ENCODE peak calls at places on chromosome 15, in ten cellular contexts. One of them, this sample, is unnamed.

GRCh38 chr15:74402873-74403589 is 30.7 kb downstream of the SEMA7A start:
- DNase-seq in prostate gland: no peak
- DNase-seq in CD8-positive, alpha-beta memory T cell: peak
- DNase-seq in esophagus squamous epithelium: no peak
- DNase-seq in kidney epithelial cell: no peak
- DNase-seq in GM23338: no peak
- DNase-seq in GM12878: peak
- DNase-seq in naive thymus-derived CD4-positive, alpha-beta T cell: peak
- DNase-seq in choroid plexus epithelial cell: no peak
- DNase-seq in stomach: peak
- DNase-seq in this sample: no peak

GRCh38 chr15:34437687-34438086 is at the start of gene GOLGA8A:
- DNase-seq in choroid plexus epithelial cell: peak
- DNase-seq in esophagus squamous epithelium: no peak
- DNase-seq in CD8-positive, alpha-beta memory T cell: peak
- DNase-seq in prostate gland: peak
- DNase-seq in kidney epithelial cell: peak
- DNase-seq in GM12878: peak
- DNase-seq in GM23338: peak
- DNase-seq in naive thymus-derived CD4-positive, alpha-beta T cell: no peak
- DNase-seq in stomach: peak
- DNase-seq in this sample: peak

GRCh38 chr15:35784745-35785144 is 238.8 kb upstream of the DPH6 start:
- DNase-seq in choroid plexus epithelial cell: peak
- DNase-seq in GM12878: no peak
- DNase-seq in GM23338: peak
- DNase-seq in kidney epithelial cell: no peak
- DNase-seq in naive thymus-derived CD4-positive, alpha-beta T cell: no peak
- DNase-seq in CD8-positive, alpha-beta memory T cell: no peak
- DNase-seq in prostate gland: no peak
- DNase-seq in esophagus squamous epithelium: no peak
- DNase-seq in stomach: no peak
- DNase-seq in this sample: no peak

GRCh38 chr15:96574766-96575165 is 244.3 kb downstream of the NR2F2 start:
- DNase-seq in choroid plexus epithelial cell: no peak
- DNase-seq in kidney epithelial cell: no peak
- DNase-seq in GM23338: no peak
- DNase-seq in prostate gland: no peak
- DNase-seq in CD8-positive, alpha-beta memory T cell: no peak
- DNase-seq in stomach: no peak
- DNase-seq in esophagus squamous epithelium: no peak
- DNase-seq in naive thymus-derived CD4-positive, alpha-beta T cell: no peak
- DNase-seq in GM12878: no peak
- DNase-seq in this sample: no peak

GRCh38 chr15:97961067-97961954 is 808 bp downstream of the ARRDC4 start:
- DNase-seq in GM23338: peak
- DNase-seq in choroid plexus epithelial cell: no peak
- DNase-seq in stomach: peak
- DNase-seq in naive thymus-derived CD4-positive, alpha-beta T cell: no peak
- DNase-seq in kidney epithelial cell: no peak
- DNase-seq in CD8-positive, alpha-beta memory T cell: no peak
- DNase-seq in prostate gland: peak
- DNase-seq in GM12878: no peak
- DNase-seq in esophagus squamous epithelium: no peak
- DNase-seq in this sample: peak

GRCh38 chr15:87949934-87950298 is 306.6 kb downstream of the NTRK3 start:
- DNase-seq in GM12878: no peak
- DNase-seq in choroid plexus epithelial cell: no peak
- DNase-seq in naive thymus-derived CD4-positive, alpha-beta T cell: no peak
- DNase-seq in CD8-positive, alpha-beta memory T cell: no peak
- DNase-seq in kidney epithelial cell: no peak
- DNase-seq in GM23338: no peak
- DNase-seq in prostate gland: no peak
- DNase-seq in stomach: no peak
- DNase-seq in esophagus squamous epithelium: no peak
- DNase-seq in this sample: no peak

GRCh38 chr15:63178034-63178433 is 11.4 kb upstream of the RAB8B start:
- DNase-seq in CD8-positive, alpha-beta memory T cell: no peak
- DNase-seq in GM23338: no peak
- DNase-seq in kidney epithelial cell: no peak
- DNase-seq in choroid plexus epithelial cell: no peak
- DNase-seq in esophagus squamous epithelium: no peak
- DNase-seq in stomach: no peak
- DNase-seq in prostate gland: no peak
- DNase-seq in naive thymus-derived CD4-positive, alpha-beta T cell: no peak
- DNase-seq in GM12878: no peak
- DNase-seq in this sample: no peak

GRCh38 chr15:74317820-74318375 is 49.5 kb downstream of the CYP11A1 start:
- DNase-seq in choroid plexus epithelial cell: peak
- DNase-seq in GM12878: no peak
- DNase-seq in GM23338: no peak
- DNase-seq in esophagus squamous epithelium: no peak
- DNase-seq in prostate gland: no peak
- DNase-seq in stomach: no peak
- DNase-seq in naive thymus-derived CD4-positive, alpha-beta T cell: no peak
- DNase-seq in CD8-positive, alpha-beta memory T cell: no peak
- DNase-seq in kidney epithelial cell: peak
- DNase-seq in this sample: peak

GRCh38 chr15:80442728-80443403 is 38.7 kb downstream of the ARNT2 start:
- DNase-seq in prostate gland: no peak
- DNase-seq in choroid plexus epithelial cell: no peak
- DNase-seq in stomach: no peak
- DNase-seq in GM12878: no peak
- DNase-seq in CD8-positive, alpha-beta memory T cell: no peak
- DNase-seq in kidney epithelial cell: no peak
- DNase-seq in naive thymus-derived CD4-positive, alpha-beta T cell: no peak
- DNase-seq in GM23338: no peak
- DNase-seq in esophagus squamous epithelium: no peak
- DNase-seq in this sample: no peak

GRCh38 chr15:47027322-47027946 is 689.9 kb upstream of the SEMA6D start:
- DNase-seq in GM23338: peak
- DNase-seq in CD8-positive, alpha-beta memory T cell: no peak
- DNase-seq in naive thymus-derived CD4-positive, alpha-beta T cell: no peak
- DNase-seq in esophagus squamous epithelium: no peak
- DNase-seq in prostate gland: no peak
- DNase-seq in GM12878: no peak
- DNase-seq in stomach: no peak
- DNase-seq in kidney epithelial cell: no peak
- DNase-seq in choroid plexus epithelial cell: no peak
- DNase-seq in this sample: no peak

GRCh38 chr15:31470756-31471155 is 144.1 kb downstream of the KLF13 start:
- DNase-seq in GM12878: no peak
- DNase-seq in choroid plexus epithelial cell: no peak
- DNase-seq in GM23338: no peak
- DNase-seq in CD8-positive, alpha-beta memory T cell: no peak
- DNase-seq in esophagus squamous epithelium: no peak
- DNase-seq in stomach: no peak
- DNase-seq in prostate gland: no peak
- DNase-seq in naive thymus-derived CD4-positive, alpha-beta T cell: no peak
- DNase-seq in kidney epithelial cell: no peak
- DNase-seq in this sample: no peak

GRCh38 chr15:39767921-39768320 is 14.7 kb downstream of the FSIP1 start:
- DNase-seq in CD8-positive, alpha-beta memory T cell: no peak
- DNase-seq in esophagus squamous epithelium: no peak
- DNase-seq in choroid plexus epithelial cell: no peak
- DNase-seq in kidney epithelial cell: no peak
- DNase-seq in prostate gland: no peak
- DNase-seq in stomach: no peak
- DNase-seq in GM23338: peak
- DNase-seq in GM12878: no peak
- DNase-seq in naive thymus-derived CD4-positive, alpha-beta T cell: no peak
- DNase-seq in this sample: no peak

GRCh38 chr15:31463521-31464102 is 137.0 kb downstream of the KLF13 start:
- DNase-seq in GM12878: no peak
- DNase-seq in GM23338: no peak
- DNase-seq in CD8-positive, alpha-beta memory T cell: no peak
- DNase-seq in kidney epithelial cell: no peak
- DNase-seq in naive thymus-derived CD4-positive, alpha-beta T cell: no peak
- DNase-seq in prostate gland: no peak
- DNase-seq in choroid plexus epithelial cell: no peak
- DNase-seq in esophagus squamous epithelium: no peak
- DNase-seq in stomach: peak
- DNase-seq in this sample: no peak

GRCh38 chr15:85764649-85765277 is 30.0 kb downstream of the KLHL25 start:
- DNase-seq in naive thymus-derived CD4-positive, alpha-beta T cell: no peak
- DNase-seq in CD8-positive, alpha-beta memory T cell: no peak
- DNase-seq in prostate gland: no peak
- DNase-seq in choroid plexus epithelial cell: peak
- DNase-seq in GM12878: no peak
- DNase-seq in kidney epithelial cell: no peak
- DNase-seq in esophagus squamous epithelium: no peak
- DNase-seq in GM23338: no peak
- DNase-seq in stomach: no peak
- DNase-seq in this sample: no peak

GRCh38 chr15:75864213-75865059 is 21.2 kb downstream of the UBE2Q2 start:
- DNase-seq in GM12878: no peak
- DNase-seq in stomach: no peak
- DNase-seq in GM23338: no peak
- DNase-seq in esophagus squamous epithelium: no peak
- DNase-seq in choroid plexus epithelial cell: no peak
- DNase-seq in CD8-positive, alpha-beta memory T cell: no peak
- DNase-seq in kidney epithelial cell: no peak
- DNase-seq in naive thymus-derived CD4-positive, alpha-beta T cell: no peak
- DNase-seq in prostate gland: no peak
- DNase-seq in this sample: no peak

GRCh38 chr15:35713733-35714132 is 167.8 kb upstream of the DPH6 start:
- DNase-seq in naive thymus-derived CD4-positive, alpha-beta T cell: no peak
- DNase-seq in esophagus squamous epithelium: no peak
- DNase-seq in kidney epithelial cell: peak
- DNase-seq in GM23338: no peak
- DNase-seq in choroid plexus epithelial cell: peak
- DNase-seq in CD8-positive, alpha-beta memory T cell: no peak
- DNase-seq in GM12878: no peak
- DNase-seq in stomach: no peak
- DNase-seq in prostate gland: no peak
- DNase-seq in this sample: no peak

GRCh38 chr15:25862469-25863066 is 559 bp downstream of the ATP10A start:
- DNase-seq in GM23338: peak
- DNase-seq in stomach: peak
- DNase-seq in choroid plexus epithelial cell: no peak
- DNase-seq in GM12878: no peak
- DNase-seq in esophagus squamous epithelium: no peak
- DNase-seq in kidney epithelial cell: no peak
- DNase-seq in CD8-positive, alpha-beta memory T cell: peak
- DNase-seq in prostate gland: peak
- DNase-seq in naive thymus-derived CD4-positive, alpha-beta T cell: peak
- DNase-seq in this sample: no peak

GRCh38 chr15:28935316-28935715 is 49.5 kb downstream of the APBA2 start:
- DNase-seq in naive thymus-derived CD4-positive, alpha-beta T cell: peak
- DNase-seq in choroid plexus epithelial cell: peak
- DNase-seq in stomach: no peak
- DNase-seq in kidney epithelial cell: no peak
- DNase-seq in GM23338: peak
- DNase-seq in esophagus squamous epithelium: no peak
- DNase-seq in CD8-positive, alpha-beta memory T cell: peak
- DNase-seq in prostate gland: no peak
- DNase-seq in GM12878: no peak
- DNase-seq in this sample: no peak
- H3K4me3 ChIP-seq in naive thymus-derived CD4-positive, alpha-beta T cell: no peak
- H3K4me3 ChIP-seq in choroid plexus epithelial cell: no peak
- H3K4me3 ChIP-seq in stomach: no peak
- H3K4me3 ChIP-seq in kidney epithelial cell: no peak
- H3K4me3 ChIP-seq in GM23338: no peak
- H3K4me3 ChIP-seq in esophagus squamous epithelium: no peak
- H3K4me3 ChIP-seq in CD8-positive, alpha-beta memory T cell: no peak
- H3K4me3 ChIP-seq in prostate gland: no peak
- H3K4me3 ChIP-seq in GM12878: no peak
- H3K4me3 ChIP-seq in this sample: no peak

DNA sequence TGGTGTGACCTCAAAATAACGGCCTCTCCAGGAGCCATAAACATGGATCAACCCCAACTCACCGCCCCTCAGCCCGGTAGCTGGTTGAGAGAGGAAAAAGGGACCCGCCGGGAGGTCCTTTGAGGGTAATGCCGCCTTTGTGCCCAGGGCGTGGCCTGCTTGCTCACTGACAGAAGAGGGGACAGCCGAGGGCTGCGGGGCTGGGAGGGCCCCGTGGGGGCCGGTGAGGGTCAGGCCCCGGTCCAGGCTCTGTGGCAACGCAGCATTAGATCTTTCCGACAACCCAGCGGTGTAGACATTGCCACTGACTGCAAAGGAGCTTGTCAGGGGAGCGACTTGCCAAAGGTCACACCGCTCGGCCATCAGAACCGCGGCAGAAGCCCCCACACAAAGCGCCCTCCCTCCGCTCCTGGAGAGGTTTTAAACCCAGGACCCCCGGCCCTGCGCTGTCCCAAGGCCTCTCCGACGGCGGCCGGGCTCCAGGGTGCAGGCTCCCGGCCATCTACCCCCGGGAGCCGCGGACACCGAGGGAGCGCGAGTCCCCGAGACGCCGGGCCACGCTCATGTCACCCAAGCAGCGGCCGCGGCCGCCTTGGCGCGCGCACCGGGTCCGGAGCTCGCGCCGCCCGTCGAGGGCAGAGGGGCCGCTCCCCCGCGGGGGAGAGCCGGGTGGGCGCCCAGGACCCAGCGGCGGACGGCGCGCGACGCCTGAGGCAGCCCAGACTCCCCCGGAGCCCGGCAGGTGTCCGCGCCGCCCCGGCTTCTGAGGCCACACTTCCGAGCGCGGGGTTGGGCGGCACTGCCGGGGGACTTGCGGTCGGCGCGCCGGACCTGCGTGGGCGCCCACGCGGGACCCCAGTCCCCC is 975 bp downstream of the PCSK6 start:
- DNase-seq in stomach: peak
- DNase-seq in GM12878: no peak
- DNase-seq in choroid plexus epithelial cell: no peak
- DNase-seq in CD8-positive, alpha-beta memory T cell: no peak
- DNase-seq in esophagus squamous epithelium: no peak
- DNase-seq in naive thymus-derived CD4-positive, alpha-beta T cell: no peak
- DNase-seq in prostate gland: no peak
- DNase-seq in kidney epithelial cell: no peak
- DNase-seq in GM23338: peak
- DNase-seq in this sample: no peak
- H3K4me3 ChIP-seq in stomach: peak
- H3K4me3 ChIP-seq in GM12878: no peak
- H3K4me3 ChIP-seq in choroid plexus epithelial cell: no peak
- H3K4me3 ChIP-seq in CD8-positive, alpha-beta memory T cell: no peak
- H3K4me3 ChIP-seq in esophagus squamous epithelium: peak
- H3K4me3 ChIP-seq in naive thymus-derived CD4-positive, alpha-beta T cell: no peak
- H3K4me3 ChIP-seq in prostate gland: peak
- H3K4me3 ChIP-seq in kidney epithelial cell: peak
- H3K4me3 ChIP-seq in GM23338: peak
- H3K4me3 ChIP-seq in this sample: no peak

GRCh38 chr15:48177383-48177874 is 666 bp downstream of the MYEF2 start:
- DNase-seq in GM23338: peak
- DNase-seq in stomach: no peak
- DNase-seq in choroid plexus epithelial cell: peak
- DNase-seq in GM12878: peak
- DNase-seq in kidney epithelial cell: peak
- DNase-seq in esophagus squamous epithelium: no peak
- DNase-seq in naive thymus-derived CD4-positive, alpha-beta T cell: peak
- DNase-seq in CD8-positive, alpha-beta memory T cell: peak
- DNase-seq in prostate gland: no peak
- DNase-seq in this sample: no peak
- H3K4me3 ChIP-seq in GM23338: peak
- H3K4me3 ChIP-seq in stomach: peak
- H3K4me3 ChIP-seq in choroid plexus epithelial cell: peak
- H3K4me3 ChIP-seq in GM12878: peak
- H3K4me3 ChIP-seq in kidney epithelial cell: peak
- H3K4me3 ChIP-seq in esophagus squamous epithelium: peak
- H3K4me3 ChIP-seq in naive thymus-derived CD4-positive, alpha-beta T cell: peak
- H3K4me3 ChIP-seq in CD8-positive, alpha-beta memory T cell: peak
- H3K4me3 ChIP-seq in prostate gland: peak
- H3K4me3 ChIP-seq in this sample: peak

GRCh38 chr15:101198820-101199219 is 53.0 kb downstream of the CHSY1 start:
- DNase-seq in prostate gland: no peak
- DNase-seq in esophagus squamous epithelium: no peak
- DNase-seq in GM23338: peak
- DNase-seq in GM12878: no peak
- DNase-seq in stomach: no peak
- DNase-seq in naive thymus-derived CD4-positive, alpha-beta T cell: no peak
- DNase-seq in choroid plexus epithelial cell: peak
- DNase-seq in CD8-positive, alpha-beta memory T cell: no peak
- DNase-seq in kidney epithelial cell: no peak
- DNase-seq in this sample: no peak
- H3K4me3 ChIP-seq in prostate gland: no peak
- H3K4me3 ChIP-seq in esophagus squamous epithelium: no peak
- H3K4me3 ChIP-seq in GM23338: no peak
- H3K4me3 ChIP-seq in GM12878: peak
- H3K4me3 ChIP-seq in stomach: no peak
- H3K4me3 ChIP-seq in naive thymus-derived CD4-positive, alpha-beta T cell: no peak
- H3K4me3 ChIP-seq in choroid plexus epithelial cell: no peak
- H3K4me3 ChIP-seq in CD8-positive, alpha-beta memory T cell: no peak
- H3K4me3 ChIP-seq in kidney epithelial cell: no peak
- H3K4me3 ChIP-seq in this sample: no peak